ENCODE peak calls at places on chromosomes 16 and 17, in four cellular contexts. A is lower lobe of right lung, C is cardiac muscle cell, D is body of pancreas. I is an unnamed sample.
A peak's percentile ranks its signal among the peaks of the same experiment; 100 is the strongest.

GRCh38 chr17:59415397-59415796 is 83.9 kb downstream of the YPEL2 start:
- DNase-seq in A (no peak), D (no peak), C (no peak), I (no peak)

GRCh38 chr16:19415461-19415860 is 2.2 kb upstream of the TMC5 start:
- DNase-seq in A (no peak), C (no peak), D (peak; percentile 19), I (no peak)

GRCh38 chr17:77165577-77165976 is 24.8 kb downstream of the SEC14L1 start:
- DNase-seq in A (no peak), D (no peak), C (no peak), I (no peak)

GRCh38 chr17:6599364-6599763 is 41.1 kb downstream of the KIAA0753 start:
- DNase-seq in D (no peak), A (no peak), C (no peak), I (no peak)

GRCh38 chr17:37190493-37190892 is 185.3 kb upstream of the C17orf78 start:
- DNase-seq in D (no peak), A (no peak), C (no peak), I (no peak)

GRCh38 chr16:51440096-51440495 is 289.0 kb upstream of the SALL1 start:
- DNase-seq in D (no peak), A (no peak), C (no peak), I (no peak)

GRCh38 chr16:87499189-87499486 is 6.3 kb upstream of the ZCCHC14 start:
- DNase-seq in A (no peak), D (no peak), C (no peak), I (no peak)

GRCh38 chr17:45317113-45317820 is 447 bp upstream of the MAP3K14 start:
- DNase-seq in A (peak; percentile 100), C (peak; percentile 100), D (peak; percentile 100), I (peak; percentile 99)

GRCh38 chr17:8076502-8077266 is 10.8 kb downstream of the ALOX12B start:
- DNase-seq in A (peak; percentile 30), D (no peak), C (no peak), I (no peak)

GRCh38 chr17:39195568-39196160 is 1.8 kb downstream of the CACNB1 start:
- DNase-seq in A (peak; percentile 65), C (no peak), D (no peak), I (no peak)

GRCh38 chr17:3698139-3698538 is 2.2 kb upstream of the P2RX5 start:
- DNase-seq in A (no peak), C (no peak), D (no peak), I (no peak)

GRCh38 chr17:37047631-37048104 is 98.9 kb downstream of the AATF start:
- DNase-seq in C (peak; percentile 90), A (peak; percentile 81), D (peak; percentile 80), I (peak; percentile 71)

GRCh38 chr16:69017036-69017783 is 88.2 kb upstream of the HAS3 start:
- DNase-seq in D (no peak), C (no peak), A (no peak), I (no peak)
- H3K4me1 ChIP-seq in D (peaks cover 7% of the 10 kb centered on the region), C (no peaks in the 10 kb centered on the region), A (no peaks in the 10 kb centered on the region), I (no peaks in the 10 kb centered on the region)

GRCh38 chr17:48484256-48484655 is 46.6 kb downstream of the HOXB1 start:
- DNase-seq in A (no peak), D (no peak), C (no peak), I (no peak)

GRCh38 chr17:48487221-48487620 is 43.6 kb downstream of the HOXB1 start:
- DNase-seq in C (no peak), D (no peak), A (no peak), I (no peak)

GRCh38 chr17:48484850-48485249 is 46.0 kb downstream of the HOXB1 start:
- DNase-seq in C (no peak), A (no peak), D (no peak), I (no peak)

GRCh38 chr17:48488548-48489106 is 42.2 kb downstream of the HOXB1 start:
- DNase-seq in C (peak; percentile 67), A (no peak), D (no peak), I (no peak)

DNA sequence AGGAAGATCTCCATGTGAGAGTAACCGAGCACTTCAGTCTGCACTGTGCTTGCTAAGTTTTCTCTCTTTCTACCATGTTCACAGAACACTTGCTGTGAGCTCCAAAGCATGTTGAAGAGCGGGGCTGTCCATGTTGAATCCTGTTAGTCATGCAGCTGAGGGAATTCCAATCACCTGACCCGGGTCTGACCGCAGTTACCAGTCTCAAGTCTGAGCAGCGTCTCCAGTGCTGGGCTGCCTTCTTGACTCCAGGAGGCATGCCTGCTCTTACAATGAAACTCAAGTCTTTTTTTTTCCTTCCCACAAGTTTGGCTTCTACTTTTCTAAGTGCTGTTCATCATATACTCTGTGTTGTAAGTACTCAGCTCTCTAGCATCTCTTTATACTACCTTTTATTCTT is 44.3 kb downstream of the HOXB1 start:
- DNase-seq in A (no peak), C (no peak), D (peak; percentile 5), I (no peak)
- TF ChIP-seq CTCF in A (no peak), C (peak; percentile 41), D (no peak), I (no peak)

GRCh38 chr17:5194346-5194745 is 2.7 kb upstream of the ZNF594 start:
- DNase-seq in A (no peak), D (no peak), C (no peak), I (no peak)
- H3K4me1 ChIP-seq in A (peaks cover 22% of the 10 kb centered on the region), D (peaks cover 20% of the 10 kb centered on the region), C (peaks cover 3% of the 10 kb centered on the region), I (peaks cover 5% of the 10 kb centered on the region)

DNA sequence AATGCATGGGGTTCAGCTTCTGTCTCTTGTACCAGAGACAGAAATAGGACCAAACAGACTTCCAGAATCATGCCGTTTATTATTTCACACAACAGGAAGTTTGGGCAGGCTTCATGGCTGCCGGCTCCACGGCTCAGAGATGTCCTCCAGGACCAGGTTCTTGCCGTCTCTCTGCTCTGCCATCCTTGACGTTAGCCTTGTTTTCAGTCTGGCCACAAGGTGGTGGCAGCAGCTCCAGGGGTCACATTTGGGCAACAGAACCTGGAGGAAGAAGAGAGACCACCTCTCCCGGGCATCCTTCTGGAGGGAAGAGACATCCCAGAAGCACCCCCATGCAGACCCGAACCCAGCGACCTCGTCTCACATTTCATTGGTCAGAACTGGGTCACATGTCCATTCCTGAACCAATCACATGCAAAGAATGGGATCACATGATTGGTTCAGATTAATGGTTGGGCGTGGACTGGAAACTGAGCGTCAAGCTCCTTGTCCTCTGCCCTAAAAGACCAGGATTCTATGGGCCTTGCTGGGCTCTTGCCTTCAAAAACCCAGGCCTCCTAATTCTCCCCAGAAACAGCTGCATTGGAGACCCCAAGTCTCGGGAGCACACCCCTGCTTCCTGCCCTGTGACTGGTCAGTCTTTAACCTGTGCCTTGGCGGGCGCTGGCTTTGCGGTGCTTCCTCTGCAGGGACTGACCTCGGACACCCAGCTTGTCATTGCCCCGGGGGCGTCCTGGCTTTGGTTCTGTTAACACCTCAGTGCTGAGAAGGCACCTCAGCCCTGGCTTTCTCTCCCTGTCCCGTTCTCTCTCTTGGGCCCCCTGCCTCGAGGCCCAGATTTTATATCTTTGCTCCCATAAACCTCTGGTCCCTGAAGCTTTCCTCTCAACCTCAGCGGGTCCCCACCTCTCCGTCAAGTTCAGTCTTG is 63.3 kb downstream of the IRF8 start:
- DNase-seq in A (no peak), D (no peak), C (peak; percentile 54), I (no peak)
- TF ChIP-seq CTCF in A (no peak), D (no peak), C (no peak), I (no peak)

GRCh38 chr17:76137026-76137350 is 4.1 kb downstream of the FOXJ1 start:
- DNase-seq in D (no peak), C (no peak), A (no peak), I (no peak)
- H3K4me1 ChIP-seq in D (peaks cover 44% of the 10 kb centered on the region), C (peaks cover 16% of the 10 kb centered on the region), A (peaks cover 30% of the 10 kb centered on the region), I (peaks cover 20% of the 10 kb centered on the region)

GRCh38 chr17:50719144-50719923 is at the start of gene LUC7L3:
- DNase-seq in C (peak; percentile 95), A (peak; percentile 96), D (peak; percentile 95), I (peak; percentile 97)
- TF ChIP-seq CTCF in C (no peak), A (no peak), D (no peak), I (no peak)

DNA sequence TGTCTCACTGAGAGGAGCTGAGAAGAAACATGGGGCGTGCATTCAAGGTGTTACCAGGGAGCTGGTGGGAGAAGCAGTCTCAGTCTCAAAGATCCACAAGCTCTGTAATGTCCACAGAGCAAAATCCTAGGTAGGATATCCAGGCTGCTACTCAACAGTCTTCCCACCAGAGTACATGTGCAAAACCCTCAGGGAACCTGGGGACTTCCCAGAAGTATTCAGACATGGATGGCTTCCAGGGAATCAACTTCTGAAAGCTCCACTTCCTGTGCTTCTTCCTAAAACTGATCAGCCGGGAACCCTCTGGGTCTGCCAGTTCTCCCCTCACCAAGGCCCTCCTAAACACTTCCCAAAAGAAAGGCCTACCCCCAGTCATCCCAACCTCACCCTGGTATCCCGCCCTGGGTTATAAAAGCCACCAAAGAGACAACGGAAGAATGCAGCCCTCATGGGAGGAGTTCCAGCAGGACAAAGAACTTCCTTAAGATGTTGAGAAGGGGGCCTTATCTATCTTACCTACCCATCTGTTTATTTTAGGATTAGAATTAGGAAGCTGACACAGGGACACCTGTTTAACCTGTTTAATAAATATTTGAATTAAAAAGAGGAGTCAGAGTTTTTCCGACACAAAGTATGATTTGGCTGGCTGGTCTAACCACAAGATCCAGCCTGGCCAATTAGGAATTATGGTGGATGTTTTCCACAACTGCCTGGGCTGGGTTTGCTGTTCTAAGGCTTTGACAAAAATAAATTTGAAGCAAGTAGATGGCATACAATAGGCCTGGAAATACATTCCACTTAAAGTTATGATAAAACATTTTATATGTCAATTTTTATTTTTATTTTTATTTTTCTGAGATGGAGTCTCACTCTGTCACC is 37.0 kb downstream of the CUEDC1 start:
- DNase-seq in C (no peak), A (no peak), D (no peak), I (no peak)
- H3K4me1 ChIP-seq in C (peaks cover 24% of the 10 kb centered on the region), A (peaks cover 77% of the 10 kb centered on the region), D (peaks cover 63% of the 10 kb centered on the region), I (peaks cover 32% of the 10 kb centered on the region)

I was measured in mucosa of descending colon.